ENCODE peak calls at places on chromosomes 16 and 17, in six cellular contexts. S is cardiac muscle cell, O is uterus, X is thoracic aorta, L is DND-41, I is neural progenitor cell. A is an unnamed sample. For H3K4me1, the result is how much of the 10 kb centered on the place peaks cover.

GRCh38 chr16:1206786-1207185 is 18.3 kb downstream of the TPSG1 start:
- DNase-seq in O (no peak), S (no peak), X (no peak), L (no peak), I (no peak), A (peak)

GRCh38 chr16:54482892-54483574 is 196.4 kb upstream of the IRX3 start:
- DNase-seq in O (no peak), S (no peak), X (no peak), I (no peak), L (no peak), A (no peak)

GRCh38 chr17:6901086-6901485 is 69.6 kb upstream of the TEKT1 start:
- DNase-seq in L (no peak), O (no peak), S (no peak), I (no peak), X (no peak), A (no peak)

GRCh38 chr17:41571561-41572434 is at the start of gene KRT9:
- DNase-seq in I (no peak), O (no peak), S (no peak), X (no peak), L (no peak), A (no peak)

GRCh38 chr17:78798695-78799559 is 16.9 kb upstream of the CYTH1 start:
- DNase-seq in S (peak), L (no peak), I (peak), O (no peak), X (no peak), A (peak)

GRCh38 chr17:11671151-11671550 is 72.9 kb downstream of the DNAH9 start:
- DNase-seq in L (no peak), S (no peak), I (no peak), O (no peak), X (no peak), A (no peak)

GRCh38 chr16:90048347-90048722 is 28.8 kb downstream of the PRDM7 start:
- DNase-seq in L (no peak), X (no peak), O (no peak), I (no peak), S (no peak), A (no peak)

GRCh38 chr17:32558997-32559650 is 72.3 kb downstream of the CDK5R1 start:
- DNase-seq in S (no peak), I (no peak), L (no peak), O (no peak), X (no peak), A (no peak)

GRCh38 chr17:44606658-44607057 is 49.4 kb downstream of the FZD2 start:
- DNase-seq in S (no peak), O (no peak), X (no peak), I (no peak), L (no peak), A (no peak)

GRCh38 chr16:53156516-53156915 is 101.7 kb downstream of the CHD9 start:
- DNase-seq in L (no peak), I (no peak), X (no peak), O (no peak), S (no peak), A (no peak)

GRCh38 chr17:68248886-68249872 is 1.3 kb downstream of the AMZ2 start:
- DNase-seq in I (no peak), S (no peak), L (no peak), X (no peak), O (no peak), A (peak)

GRCh38 chr17:38879878-38880727 is 10.2 kb downstream of the LASP1 start:
- DNase-seq in X (no peak), I (peak), O (peak), L (no peak), S (peak), A (peak)

GRCh38 chr17:49815761-49816281 is 27.3 kb downstream of the KAT7 start:
- DNase-seq in I (peak), S (no peak), O (no peak), L (no peak), X (no peak), A (no peak)

GRCh38 chr17:27577124-27577761 is 53.7 kb upstream of the LGALS9 start:
- DNase-seq in S (peak), X (no peak), I (peak), L (no peak), O (no peak), A (no peak)

GRCh38 chr17:5706835-5707234 is 122.5 kb upstream of the NLRP1 start:
- DNase-seq in X (no peak), O (no peak), S (peak), I (peak), L (peak), A (peak)

GRCh38 chr16:51276335-51276734 is 125.3 kb upstream of the SALL1 start:
- DNase-seq in S (no peak), X (no peak), L (no peak), I (no peak), O (no peak), A (no peak)

GRCh38 chr17:60145006-60145935 is 4.5 kb upstream of the CA4 start:
- DNase-seq in L (no peak), S (peak), X (no peak), O (no peak), I (peak), A (no peak)

GRCh38 chr17:2337152-2337810 is at the start of gene SGSM2:
- DNase-seq in S (peak), O (peak), I (peak), L (peak), X (no peak), A (peak)

GRCh38 chr16:55154956-55155355 is 169.0 kb upstream of the IRX6 start:
- DNase-seq in O (no peak), L (no peak), I (no peak), S (no peak), X (no peak), A (no peak)

GRCh38 chr16:49876716-49877129 is 20.8 kb upstream of the ZNF423 start:
- DNase-seq in L (no peak), O (peak), I (peak), X (no peak), S (peak), A (no peak)

GRCh38 chr16:81937305-81938038 is 73.8 kb downstream of the SDR42E1 start:
- DNase-seq in O (no peak), L (no peak), S (peak), X (no peak), I (no peak), A (no peak)

GRCh38 chr17:74380086-74380958 is 13.0 kb downstream of the GPR142 start:
- DNase-seq in X (no peak), I (peak), L (no peak), S (peak), O (no peak), A (no peak)

GRCh38 chr17:491086-492014 is 138.7 kb upstream of the RPH3AL start:
- DNase-seq in I (peak), O (peak), L (peak), S (peak), X (no peak), A (peak)

GRCh38 chr17:48990882-48991357 is 6.3 kb upstream of the IGF2BP1 start:
- DNase-seq in S (no peak), I (peak), L (no peak), O (no peak), X (no peak), A (no peak)

GRCh38 chr16:21302898-21303528 is 24.9 kb upstream of the CRYM start:
- DNase-seq in O (no peak), I (no peak), X (no peak), S (peak), L (no peak), A (no peak)

GRCh38 chr16:69179255-69180010 is 7.5 kb upstream of the SNTB2 start:
- DNase-seq in O (peak), X (peak), I (no peak), S (peak), L (no peak), A (no peak)

GRCh38 chr17:40417258-40417608 is 463 bp downstream of the TOP2A start:
- DNase-seq in X (no peak), S (no peak), I (peak), L (no peak), O (no peak), A (no peak)

GRCh38 chr17:28159924-28160323 is 117.4 kb downstream of the NLK start:
- DNase-seq in L (no peak), I (no peak), O (no peak), S (no peak), X (no peak), A (no peak)

GRCh38 chr16:28100810-28101532 is 37.5 kb upstream of the GSG1L start:
- DNase-seq in I (no peak), X (no peak), L (no peak), S (no peak), O (no peak), A (no peak)

GRCh38 chr17:59292174-59292523 is 39.3 kb upstream of the YPEL2 start:
- DNase-seq in L (no peak), S (no peak), X (no peak), O (no peak), I (no peak), A (no peak)

GRCh38 chr17:68204736-68205135 is 43.1 kb upstream of the AMZ2 start:
- DNase-seq in I (no peak), L (no peak), O (peak), S (no peak), X (no peak), A (no peak)

GRCh38 chr17:35245196-35245486 is 2.3 kb downstream of the SLFN5 start:
- DNase-seq in S (peak), O (no peak), X (no peak), L (no peak), I (no peak), A (no peak)

GRCh38 chr17:36001109-36001735 is at the start of gene CCL15:
- DNase-seq in O (no peak), X (no peak), I (no peak), L (no peak), S (no peak), A (no peak)

GRCh38 chr16:71479420-71479819 is 9.7 kb downstream of the ZNF19 start:
- DNase-seq in X (no peak), O (no peak), S (peak), I (peak), L (peak), A (no peak)

GRCh38 chr17:9702916-9703780 is 57.8 kb downstream of the USP43 start:
- DNase-seq in L (no peak), I (no peak), S (no peak), X (no peak), O (no peak), A (no peak)

GRCh38 chr17:4003131-4003500 is 38.9 kb upstream of the ATP2A3 start:
- DNase-seq in L (no peak), S (no peak), I (no peak), X (no peak), O (no peak), A (no peak)

GRCh38 chr17:29667969-29668368 is 45.3 kb upstream of the CORO6 start:
- DNase-seq in S (peak), I (no peak), X (no peak), L (no peak), O (no peak), A (no peak)

GRCh38 chr16:11129378-11129781 is 126.6 kb downstream of the SOCS1 start:
- DNase-seq in O (no peak), X (no peak), S (peak), I (no peak), L (peak), A (no peak)

GRCh38 chr16:75064403-75065148 is 52.0 kb downstream of the LDHD start:
- DNase-seq in O (no peak), S (no peak), L (peak), X (no peak), I (no peak), A (no peak)

GRCh38 chr16:75065149-75065807 is 51.3 kb downstream of the LDHD start:
- DNase-seq in X (no peak), L (peak), O (no peak), S (no peak), I (no peak), A (no peak)

GRCh38 chr16:75066861-75067447 is 49.6 kb downstream of the LDHD start:
- DNase-seq in X (no peak), L (peak), O (no peak), S (no peak), I (no peak), A (no peak)

GRCh38 chr16:75063549-75064082 is 53.0 kb downstream of the LDHD start:
- DNase-seq in X (no peak), S (no peak), L (no peak), O (no peak), I (no peak), A (no peak)

DNA sequence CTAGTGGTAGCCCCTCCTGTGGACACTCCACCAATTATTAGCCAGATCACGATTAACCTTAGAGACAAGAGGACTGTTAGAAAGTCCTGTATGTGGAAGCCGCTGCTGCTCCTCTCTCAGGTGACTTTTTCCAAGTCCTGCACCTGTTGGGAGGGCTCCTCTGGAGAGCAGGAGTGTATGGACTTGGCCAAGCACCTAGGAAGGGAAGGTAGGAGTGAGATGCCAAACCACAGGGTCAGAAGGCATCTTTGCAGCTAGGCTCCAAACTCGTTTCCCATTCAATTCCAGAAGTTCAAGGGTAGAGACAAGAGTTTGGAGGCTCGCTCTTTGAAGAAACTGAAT is 50.8 kb downstream of the LDHD start:
- DNase-seq in X (no peak), I (no peak), O (no peak), S (no peak), L (no peak), A (no peak)
- H3K27ac ChIP-seq in X (no peak), I (no peak), O (peak), S (no peak), L (peak), A (no peak)

DNA sequence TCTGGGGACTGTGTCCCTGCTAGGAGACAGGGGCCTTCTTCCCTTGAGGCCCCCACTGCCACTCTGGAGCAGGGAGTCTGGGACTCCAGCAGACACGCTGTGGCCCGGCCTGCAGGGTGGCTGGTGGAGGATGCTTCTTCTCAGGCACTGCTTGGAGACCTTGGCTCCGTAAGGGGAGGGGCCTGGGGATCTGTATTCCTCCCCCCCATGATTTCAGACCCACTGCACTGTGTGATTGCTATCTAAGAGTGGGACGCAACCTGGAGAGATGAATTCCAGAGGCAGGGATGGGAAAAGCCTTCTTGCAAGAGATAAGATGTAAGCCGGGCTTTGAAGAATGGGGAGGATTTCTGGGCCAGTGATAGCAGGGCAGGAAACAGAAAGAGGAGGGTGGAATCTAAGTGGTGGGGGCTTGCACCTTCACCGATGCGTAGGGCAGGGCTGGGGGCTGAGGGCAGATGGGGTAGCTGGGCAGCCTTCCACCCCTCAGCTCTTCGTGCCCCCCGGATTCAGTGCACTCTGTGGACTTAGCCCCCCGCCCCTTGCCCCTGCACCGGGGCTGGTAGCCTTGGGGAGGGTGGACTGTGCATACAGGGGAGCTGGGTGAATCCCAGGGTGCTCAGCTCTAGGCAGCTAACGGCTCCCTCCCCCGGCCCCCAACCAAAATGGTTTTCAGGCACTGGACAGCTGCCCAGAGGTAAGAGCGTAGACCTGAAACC is 5.2 kb upstream of the GSE1 start:
- DNase-seq in L (no peak), S (no peak), I (no peak), X (no peak), O (no peak), A (no peak)
- H3K4me1 ChIP-seq in L (half or more), S (half or more), I (under half), X (under half), O (under half), A (under half)

GRCh38 chr17:77154187-77154586 is 13.4 kb downstream of the SEC14L1 start:
- DNase-seq in O (no peak), L (no peak), S (no peak), X (no peak), I (no peak), A (no peak)

GRCh38 chr17:77151236-77151635 is 10.5 kb downstream of the SEC14L1 start:
- DNase-seq in S (no peak), O (no peak), L (no peak), X (no peak), I (no peak), A (no peak)

GRCh38 chr17:77148959-77149510 is 8.3 kb downstream of the SEC14L1 start:
- DNase-seq in O (no peak), S (no peak), L (no peak), X (no peak), I (no peak), A (no peak)

GRCh38 chr17:77155125-77155524 is 14.4 kb downstream of the SEC14L1 start:
- DNase-seq in I (no peak), X (no peak), S (no peak), L (no peak), O (no peak), A (no peak)

GRCh38 chr17:77153487-77153886 is 12.7 kb downstream of the SEC14L1 start:
- DNase-seq in S (no peak), L (no peak), O (no peak), X (no peak), I (no peak), A (no peak)
- H3K27ac ChIP-seq in S (peak), L (no peak), O (peak), X (peak), I (peak), A (no peak)

GRCh38 chr17:31490991-31491793 is 99.7 kb downstream of the RAB11FIP4 start:
- DNase-seq in S (no peak), O (no peak), X (no peak), I (no peak), L (no peak), A (no peak)
- H3K4me1 ChIP-seq in S (under half), O (under half), X (under half), I (under half), L (under half), A (half or more)

GRCh38 chr17:82865996-82866395 is 26.2 kb upstream of the ZNF750 start:
- DNase-seq in X (no peak), S (no peak), I (no peak), L (peak), O (no peak), A (no peak)
- H3K27ac ChIP-seq in X (no peak), S (peak), I (no peak), L (peak), O (peak), A (peak)

GRCh38 chr17:66343531-66344078 is 41.2 kb downstream of the PRKCA start:
- DNase-seq in X (no peak), O (no peak), L (no peak), S (no peak), I (no peak), A (no peak)
- H3K4me1 ChIP-seq in X (under half), O (under half), L (under half), S (under half), I (under half), A (under half)

GRCh38 chr17:82494236-82495055 is 25.1 kb upstream of the FOXK2 start:
- DNase-seq in I (peak), S (peak), O (peak), L (peak), X (peak), A (peak)
- H3K27ac ChIP-seq in I (no peak), S (peak), O (peak), L (peak), X (peak), A (no peak)

GRCh38 chr17:80454557-80455327 is 21.7 kb downstream of the NPTX1 start:
- DNase-seq in O (peak), I (peak), X (peak), L (peak), S (peak), A (peak)
- H3K4me1 ChIP-seq in O (under half), I (under half), X (under half), L (under half), S (under half), A (under half)

A was measured in CD4-positive, CD25-positive, alpha-beta regulatory T cell.